ENCODE peak calls at places on chromosomes 2 and 18, in six cellular contexts. One of them, this sample, is unnamed.

GRCh38 chr18:5842653-5843052 is 52.7 kb downstream of the TMEM200C start:
- DNase-seq in CD8-positive, alpha-beta T cell: no peak
- DNase-seq in body of pancreas: no peak
- DNase-seq in BE2C: no peak
- DNase-seq in NB4: no peak
- DNase-seq in astrocyte: no peak
- DNase-seq in this sample: no peak

GRCh38 chr2:32865399-32866068 is 81.2 kb upstream of the LTBP1 start:
- DNase-seq in NB4: peak
- DNase-seq in body of pancreas: no peak
- DNase-seq in BE2C: no peak
- DNase-seq in astrocyte: peak
- DNase-seq in CD8-positive, alpha-beta T cell: no peak
- DNase-seq in this sample: peak

GRCh38 chr2:60054571-60055340 is 498.7 kb downstream of the BCL11A start:
- DNase-seq in astrocyte: no peak
- DNase-seq in CD8-positive, alpha-beta T cell: no peak
- DNase-seq in NB4: no peak
- DNase-seq in body of pancreas: peak
- DNase-seq in BE2C: no peak
- DNase-seq in this sample: no peak

GRCh38 chr2:217666338-217666737 is 336.5 kb downstream of the TNS1 start:
- DNase-seq in astrocyte: peak
- DNase-seq in NB4: no peak
- DNase-seq in body of pancreas: no peak
- DNase-seq in BE2C: no peak
- DNase-seq in CD8-positive, alpha-beta T cell: no peak
- DNase-seq in this sample: no peak

GRCh38 chr18:5973079-5973478 is 77.8 kb upstream of the TMEM200C start:
- DNase-seq in BE2C: no peak
- DNase-seq in body of pancreas: no peak
- DNase-seq in astrocyte: no peak
- DNase-seq in NB4: no peak
- DNase-seq in CD8-positive, alpha-beta T cell: no peak
- DNase-seq in this sample: no peak

GRCh38 chr18:9642799-9643445 is 28.6 kb upstream of the PPP4R1 start:
- DNase-seq in CD8-positive, alpha-beta T cell: no peak
- DNase-seq in BE2C: no peak
- DNase-seq in astrocyte: peak
- DNase-seq in body of pancreas: no peak
- DNase-seq in NB4: no peak
- DNase-seq in this sample: peak

GRCh38 chr2:88283886-88284511 is 113.9 kb downstream of the THNSL2 start:
- DNase-seq in NB4: no peak
- DNase-seq in astrocyte: no peak
- DNase-seq in BE2C: no peak
- DNase-seq in body of pancreas: no peak
- DNase-seq in CD8-positive, alpha-beta T cell: no peak
- DNase-seq in this sample: no peak

GRCh38 chr18:63823516-63824219 is 48.5 kb downstream of the SERPINB7 start:
- DNase-seq in body of pancreas: peak
- DNase-seq in CD8-positive, alpha-beta T cell: no peak
- DNase-seq in astrocyte: peak
- DNase-seq in NB4: peak
- DNase-seq in BE2C: peak
- DNase-seq in this sample: peak

GRCh38 chr2:57182941-57183340 is 863.7 kb upstream of the VRK2 start:
- DNase-seq in NB4: no peak
- DNase-seq in CD8-positive, alpha-beta T cell: no peak
- DNase-seq in body of pancreas: no peak
- DNase-seq in astrocyte: no peak
- DNase-seq in BE2C: no peak
- DNase-seq in this sample: no peak

GRCh38 chr18:28127763-28128737 is 48.9 kb downstream of the CDH2 start:
- DNase-seq in astrocyte: peak
- DNase-seq in body of pancreas: no peak
- DNase-seq in CD8-positive, alpha-beta T cell: no peak
- DNase-seq in NB4: no peak
- DNase-seq in BE2C: no peak
- DNase-seq in this sample: peak

GRCh38 chr2:189249171-189249570 is 69.6 kb upstream of the COL5A2 start:
- DNase-seq in BE2C: no peak
- DNase-seq in body of pancreas: no peak
- DNase-seq in astrocyte: peak
- DNase-seq in NB4: no peak
- DNase-seq in CD8-positive, alpha-beta T cell: no peak
- DNase-seq in this sample: peak

GRCh38 chr2:55743583-55743982 is 49.9 kb upstream of the PNPT1 start:
- DNase-seq in astrocyte: peak
- DNase-seq in BE2C: no peak
- DNase-seq in NB4: no peak
- DNase-seq in body of pancreas: no peak
- DNase-seq in CD8-positive, alpha-beta T cell: no peak
- DNase-seq in this sample: peak

GRCh38 chr18:3879114-3879835 is 429.3 kb downstream of the TGIF1 start:
- DNase-seq in body of pancreas: no peak
- DNase-seq in CD8-positive, alpha-beta T cell: no peak
- DNase-seq in BE2C: no peak
- DNase-seq in astrocyte: no peak
- DNase-seq in NB4: no peak
- DNase-seq in this sample: no peak

GRCh38 chr2:53131416-53131815 is 636.2 kb upstream of the CHAC2 start:
- DNase-seq in astrocyte: peak
- DNase-seq in BE2C: no peak
- DNase-seq in CD8-positive, alpha-beta T cell: no peak
- DNase-seq in body of pancreas: no peak
- DNase-seq in NB4: no peak
- DNase-seq in this sample: peak

GRCh38 chr18:60027397-60027796 is 127.6 kb downstream of the PMAIP1 start:
- DNase-seq in astrocyte: no peak
- DNase-seq in body of pancreas: no peak
- DNase-seq in BE2C: no peak
- DNase-seq in CD8-positive, alpha-beta T cell: no peak
- DNase-seq in NB4: no peak
- DNase-seq in this sample: no peak

GRCh38 chr2:231713738-231714638 is 5.7 kb downstream of the PTMA start:
- DNase-seq in BE2C: peak
- DNase-seq in body of pancreas: peak
- DNase-seq in CD8-positive, alpha-beta T cell: peak
- DNase-seq in astrocyte: peak
- DNase-seq in NB4: peak
- DNase-seq in this sample: peak

GRCh38 chr2:100242891-100243670 is 79.2 kb downstream of the LONRF2 start:
- DNase-seq in BE2C: peak
- DNase-seq in NB4: peak
- DNase-seq in astrocyte: peak
- DNase-seq in CD8-positive, alpha-beta T cell: peak
- DNase-seq in body of pancreas: peak
- DNase-seq in this sample: peak

GRCh38 chr2:26612034-26612433 is 29.1 kb downstream of the CIB4 start:
- DNase-seq in BE2C: no peak
- DNase-seq in body of pancreas: no peak
- DNase-seq in astrocyte: no peak
- DNase-seq in NB4: no peak
- DNase-seq in CD8-positive, alpha-beta T cell: no peak
- DNase-seq in this sample: no peak

GRCh38 chr2:71277159-71277498 is 50.2 kb upstream of the PAIP2B start:
- DNase-seq in NB4: no peak
- DNase-seq in BE2C: no peak
- DNase-seq in body of pancreas: no peak
- DNase-seq in astrocyte: no peak
- DNase-seq in CD8-positive, alpha-beta T cell: no peak
- DNase-seq in this sample: no peak

GRCh38 chr2:45199973-45200372 is 190.7 kb upstream of the SIX2 start:
- DNase-seq in NB4: no peak
- DNase-seq in CD8-positive, alpha-beta T cell: no peak
- DNase-seq in body of pancreas: no peak
- DNase-seq in BE2C: no peak
- DNase-seq in astrocyte: peak
- DNase-seq in this sample: no peak

GRCh38 chr2:98465456-98466201 is 21.0 kb downstream of the INPP4A start:
- DNase-seq in CD8-positive, alpha-beta T cell: peak
- DNase-seq in body of pancreas: peak
- DNase-seq in BE2C: peak
- DNase-seq in NB4: peak
- DNase-seq in astrocyte: peak
- DNase-seq in this sample: peak

GRCh38 chr2:229553091-229553490 is 161.3 kb downstream of the DNER start:
- DNase-seq in NB4: no peak
- DNase-seq in CD8-positive, alpha-beta T cell: no peak
- DNase-seq in BE2C: no peak
- DNase-seq in body of pancreas: no peak
- DNase-seq in astrocyte: peak
- DNase-seq in this sample: no peak

GRCh38 chr2:204353823-204354222 is 191.5 kb upstream of the PARD3B start:
- DNase-seq in body of pancreas: no peak
- DNase-seq in BE2C: no peak
- DNase-seq in NB4: no peak
- DNase-seq in CD8-positive, alpha-beta T cell: no peak
- DNase-seq in astrocyte: peak
- DNase-seq in this sample: peak

GRCh38 chr18:9082763-9083510 is 19.6 kb upstream of the NDUFV2 start:
- DNase-seq in CD8-positive, alpha-beta T cell: peak
- DNase-seq in NB4: no peak
- DNase-seq in body of pancreas: no peak
- DNase-seq in BE2C: no peak
- DNase-seq in astrocyte: no peak
- DNase-seq in this sample: no peak

GRCh38 chr18:48300463-48300961 is 108.7 kb downstream of the ZBTB7C start:
- DNase-seq in body of pancreas: no peak
- DNase-seq in astrocyte: no peak
- DNase-seq in CD8-positive, alpha-beta T cell: no peak
- DNase-seq in BE2C: no peak
- DNase-seq in NB4: peak
- DNase-seq in this sample: peak

GRCh38 chr2:181742361-181742760 is 62.0 kb upstream of the NEUROD1 start:
- DNase-seq in NB4: no peak
- DNase-seq in body of pancreas: no peak
- DNase-seq in CD8-positive, alpha-beta T cell: no peak
- DNase-seq in BE2C: no peak
- DNase-seq in astrocyte: no peak
- DNase-seq in this sample: no peak

GRCh38 chr18:49591271-49591670 is 29.4 kb downstream of the LIPG start:
- DNase-seq in BE2C: no peak
- DNase-seq in astrocyte: no peak
- DNase-seq in body of pancreas: no peak
- DNase-seq in NB4: no peak
- DNase-seq in CD8-positive, alpha-beta T cell: no peak
- DNase-seq in this sample: no peak

GRCh38 chr2:9975328-9975727 is 23.8 kb downstream of the GRHL1 start:
- DNase-seq in NB4: no peak
- DNase-seq in CD8-positive, alpha-beta T cell: no peak
- DNase-seq in body of pancreas: peak
- DNase-seq in astrocyte: peak
- DNase-seq in BE2C: no peak
- DNase-seq in this sample: peak

GRCh38 chr2:212357606-212358005 is 181.0 kb downstream of the ERBB4 start:
- DNase-seq in astrocyte: no peak
- DNase-seq in BE2C: no peak
- DNase-seq in NB4: no peak
- DNase-seq in CD8-positive, alpha-beta T cell: no peak
- DNase-seq in body of pancreas: no peak
- DNase-seq in this sample: no peak

GRCh38 chr18:36714476-36714875 is 114.3 kb downstream of the TPGS2 start:
- DNase-seq in NB4: no peak
- DNase-seq in CD8-positive, alpha-beta T cell: no peak
- DNase-seq in BE2C: no peak
- DNase-seq in body of pancreas: no peak
- DNase-seq in astrocyte: no peak
- DNase-seq in this sample: no peak
- TF ChIP-seq CTCF in NB4: no peak
- TF ChIP-seq CTCF in CD8-positive, alpha-beta T cell: no peak
- TF ChIP-seq CTCF in BE2C: peak
- TF ChIP-seq CTCF in body of pancreas: no peak
- TF ChIP-seq CTCF in astrocyte: no peak
- TF ChIP-seq CTCF in this sample: peak

GRCh38 chr2:68318686-68319396 is 908 bp downstream of the CNRIP1 start:
- DNase-seq in BE2C: peak
- DNase-seq in CD8-positive, alpha-beta T cell: no peak
- DNase-seq in NB4: no peak
- DNase-seq in astrocyte: no peak
- DNase-seq in body of pancreas: no peak
- DNase-seq in this sample: peak

GRCh38 chr2:68320118-68320641 is 431 bp upstream of the CNRIP1 start:
- DNase-seq in BE2C: peak
- DNase-seq in CD8-positive, alpha-beta T cell: no peak
- DNase-seq in astrocyte: peak
- DNase-seq in body of pancreas: peak
- DNase-seq in NB4: peak
- DNase-seq in this sample: no peak

GRCh38 chr2:68319397-68320117 is at the start of gene CNRIP1:
- DNase-seq in NB4: peak
- DNase-seq in CD8-positive, alpha-beta T cell: no peak
- DNase-seq in BE2C: peak
- DNase-seq in astrocyte: peak
- DNase-seq in body of pancreas: peak
- DNase-seq in this sample: peak

GRCh38 chr2:68316091-68316490 is 3.7 kb downstream of the CNRIP1 start:
- DNase-seq in BE2C: no peak
- DNase-seq in body of pancreas: no peak
- DNase-seq in CD8-positive, alpha-beta T cell: no peak
- DNase-seq in astrocyte: no peak
- DNase-seq in NB4: peak
- DNase-seq in this sample: no peak

GRCh38 chr2:68317971-68318685 is 1.6 kb downstream of the CNRIP1 start:
- DNase-seq in CD8-positive, alpha-beta T cell: no peak
- DNase-seq in body of pancreas: no peak
- DNase-seq in NB4: no peak
- DNase-seq in BE2C: peak
- DNase-seq in astrocyte: no peak
- DNase-seq in this sample: peak
- H3K4me3 ChIP-seq in CD8-positive, alpha-beta T cell: no peak
- H3K4me3 ChIP-seq in body of pancreas: no peak
- H3K4me3 ChIP-seq in NB4: no peak
- H3K4me3 ChIP-seq in BE2C: peak
- H3K4me3 ChIP-seq in astrocyte: peak
- H3K4me3 ChIP-seq in this sample: peak

GRCh38 chr2:16727256-16727655 is 61.6 kb upstream of the CYRIA start:
- DNase-seq in BE2C: no peak
- DNase-seq in astrocyte: peak
- DNase-seq in NB4: peak
- DNase-seq in body of pancreas: no peak
- DNase-seq in CD8-positive, alpha-beta T cell: no peak
- DNase-seq in this sample: peak
- TF ChIP-seq CTCF in BE2C: no peak
- TF ChIP-seq CTCF in astrocyte: no peak
- TF ChIP-seq CTCF in NB4: no peak
- TF ChIP-seq CTCF in body of pancreas: no peak
- TF ChIP-seq CTCF in CD8-positive, alpha-beta T cell: no peak
- TF ChIP-seq CTCF in this sample: peak

DNA sequence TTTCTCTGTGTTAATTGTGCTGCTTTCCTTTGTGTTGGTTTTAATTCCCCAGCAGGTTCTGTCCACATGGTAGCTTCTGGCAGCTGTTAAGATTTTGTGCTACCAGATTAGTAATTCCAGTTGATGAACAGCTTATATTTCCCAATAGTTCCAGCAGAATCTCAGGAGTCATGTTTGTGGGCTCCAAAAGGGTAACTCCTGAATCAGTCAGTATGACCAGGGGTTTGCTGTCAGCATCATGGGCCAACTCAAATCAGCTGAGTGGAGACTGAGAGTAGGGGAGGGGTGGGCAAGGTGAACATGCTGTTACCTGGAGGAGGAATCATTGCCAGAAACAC is 120.2 kb upstream of the CXCR4 start:
- DNase-seq in body of pancreas: no peak
- DNase-seq in CD8-positive, alpha-beta T cell: no peak
- DNase-seq in BE2C: no peak
- DNase-seq in NB4: no peak
- DNase-seq in astrocyte: peak
- DNase-seq in this sample: peak
- H3K4me3 ChIP-seq in body of pancreas: no peak
- H3K4me3 ChIP-seq in CD8-positive, alpha-beta T cell: peak
- H3K4me3 ChIP-seq in BE2C: no peak
- H3K4me3 ChIP-seq in NB4: no peak
- H3K4me3 ChIP-seq in astrocyte: no peak
- H3K4me3 ChIP-seq in this sample: no peak

This sample was measured in fibroblast of villous mesenchyme.